ENCODE peak calls at places on chromosomes 6 and 20, in ten cellular contexts. K is A549, A is aorta, Z is substantia nigra, D is transverse colon, J is NCI-H510A treated with DMSO at 0.1 percent for 48 hours, R is neuronal stem cell, P is AG08396, T is NCI-H1694 treated with DMSO at 0.1 percent for 48 hours, V is GM10248. O is an unnamed sample.

GRCh38 chr6:169230923-169231789 is 22.5 kb downstream of the THBS2 start:
- DNase-seq in K (no peak), A (no peak), Z (no peak), D (no peak), J (no peak), R (no peak), P (no peak), T (no peak), V (no peak), O (no peak)

GRCh38 chr6:109999740-110000139 is 21.6 kb downstream of the GPR6 start:
- DNase-seq in K (no peak), A (no peak), Z (no peak), D (no peak), J (no peak), R (no peak), P (no peak), T (no peak), V (no peak), O (no peak)

GRCh38 chr6:144471986-144472385 is 186.9 kb downstream of the UTRN start:
- DNase-seq in K (no peak), A (no peak), Z (no peak), D (no peak), J (no peak), R (no peak), P (no peak), T (no peak), V (no peak), O (no peak)

GRCh38 chr6:149200282-149200936 is 117.1 kb upstream of the TAB2 start:
- DNase-seq in K (no peak), A (no peak), Z (peak), D (no peak), J (no peak), R (no peak), P (no peak), T (no peak), V (no peak), O (no peak)

GRCh38 chr6:7878401-7878964 is 32.1 kb downstream of the TXNDC5 start:
- DNase-seq in K (no peak), A (no peak), Z (no peak), D (no peak), J (no peak), R (no peak), P (no peak), T (no peak), V (no peak), O (no peak)

GRCh38 chr6:66361886-66362285 is 654.9 kb upstream of the EYS start:
- DNase-seq in K (no peak), A (no peak), Z (no peak), D (no peak), J (no peak), R (no peak), P (no peak), T (no peak), V (no peak), O (no peak)

GRCh38 chr6:43738877-43739641 is 31.0 kb upstream of the VEGFA start:
- DNase-seq in K (no peak), A (no peak), Z (no peak), D (no peak), J (no peak), R (no peak), P (no peak), T (no peak), V (no peak), O (no peak)

GRCh38 chr6:158939255-158940170 is 60.5 kb downstream of the RSPH3 start:
- DNase-seq in K (no peak), A (no peak), Z (no peak), D (peak), J (peak), R (no peak), P (no peak), T (no peak), V (no peak), O (no peak)

GRCh38 chr6:117837268-117837667 is 69.8 kb upstream of the SLC35F1 start:
- DNase-seq in K (no peak), A (no peak), Z (no peak), D (no peak), J (no peak), R (no peak), P (no peak), T (no peak), V (no peak), O (no peak)

GRCh38 chr6:66522864-66523263 is 815.8 kb upstream of the EYS start:
- DNase-seq in K (no peak), A (no peak), Z (no peak), D (no peak), J (no peak), R (no peak), P (no peak), T (no peak), V (no peak), O (no peak)

GRCh38 chr6:19410477-19410876 is 426.7 kb upstream of the ID4 start:
- DNase-seq in K (no peak), A (no peak), Z (no peak), D (no peak), J (no peak), R (no peak), P (no peak), T (no peak), V (no peak), O (no peak)

GRCh38 chr6:108896111-108896661 is 48.0 kb downstream of the ARMC2 start:
- DNase-seq in K (no peak), A (no peak), Z (no peak), D (no peak), J (no peak), R (no peak), P (peak), T (no peak), V (no peak), O (peak)

GRCh38 chr20:53827996-53828672 is 234.5 kb upstream of the ZNF217 start:
- DNase-seq in K (no peak), A (no peak), Z (no peak), D (no peak), J (no peak), R (no peak), P (peak), T (no peak), V (no peak), O (peak)

GRCh38 chr6:125149256-125150144 is 4.1 kb upstream of the TPD52L1 start:
- DNase-seq in K (no peak), A (no peak), Z (no peak), D (no peak), J (no peak), R (no peak), P (peak), T (no peak), V (no peak), O (no peak)